ENCODE peak calls at places on chromosomes 1 and 21, in ten cellular contexts. R is PC-9, Q is nephron progenitor cell, D is left lung, T is bronchial epithelial cell, M is GM23338, G is tibial nerve, Z is pancreas, U is astrocyte of the spinal cord, I is IMR-90. N is an unnamed sample.

GRCh38 chr1:121538943-121539575 is 354.3 kb downstream of the SRGAP2C start:
- DNase-seq in R (no peak), Q (no peak), D (no peak), T (peak), M (no peak), G (no peak), Z (no peak), U (no peak), I (no peak), N (no peak)

GRCh38 chr1:15489052-15489736 is 13.3 kb downstream of the CELA2B start:
- DNase-seq in R (no peak), Q (no peak), D (no peak), T (no peak), M (no peak), G (no peak), Z (peak), U (no peak), I (no peak), N (no peak)

GRCh38 chr21:41641821-41642368 is 125.0 kb downstream of the RIPK4 start:
- DNase-seq in R (peak), Q (no peak), D (no peak), T (peak), M (no peak), G (peak), Z (no peak), U (peak), I (peak), N (no peak)

GRCh38 chr1:31715873-31716220 is 12.0 kb upstream of the COL16A1 start:
- DNase-seq in R (no peak), Q (no peak), D (no peak), T (no peak), M (no peak), G (no peak), Z (no peak), U (no peak), I (no peak), N (no peak)

GRCh38 chr1:193115629-193116227 is 6.1 kb upstream of the CDC73 start:
- DNase-seq in R (peak), Q (no peak), D (no peak), T (peak), M (no peak), G (no peak), Z (no peak), U (peak), I (peak), N (no peak)

GRCh38 chr1:22708777-22709176 is 1.9 kb upstream of the EPHB2 start:
- DNase-seq in R (no peak), Q (no peak), D (no peak), T (no peak), M (no peak), G (no peak), Z (no peak), U (no peak), I (no peak), N (no peak)

GRCh38 chr1:27436204-27437159 is 44.1 kb downstream of the GPR3 start:
- DNase-seq in R (peak), Q (no peak), D (no peak), T (peak), M (no peak), G (peak), Z (no peak), U (peak), I (peak), N (peak)

GRCh38 chr1:157104598-157105293 is 5.1 kb upstream of the ETV3L start:
- DNase-seq in R (no peak), Q (no peak), D (no peak), T (peak), M (no peak), G (no peak), Z (no peak), U (peak), I (peak), N (no peak)

GRCh38 chr1:6581561-6582305 is 1.9 kb downstream of the ZBTB48 start:
- DNase-seq in R (no peak), Q (no peak), D (peak), T (peak), M (no peak), G (no peak), Z (no peak), U (no peak), I (no peak), N (peak)

GRCh38 chr21:41856572-41856971 is 22.6 kb downstream of the PRDM15 start:
- DNase-seq in R (no peak), Q (no peak), D (no peak), T (no peak), M (no peak), G (no peak), Z (no peak), U (no peak), I (no peak), N (no peak)

GRCh38 chr1:231856894-231857293 is 230.3 kb downstream of the DISC1 start:
- DNase-seq in R (no peak), Q (no peak), D (no peak), T (no peak), M (no peak), G (no peak), Z (peak), U (no peak), I (no peak), N (no peak)

GRCh38 chr1:84375965-84376910 is 22.0 kb upstream of the DNASE2B start:
- DNase-seq in R (no peak), Q (no peak), D (no peak), T (no peak), M (no peak), G (no peak), Z (no peak), U (no peak), I (peak), N (no peak)

GRCh38 chr1:228101994-228102790 is 933 bp downstream of the C1orf35 start:
- DNase-seq in R (peak), Q (peak), D (no peak), T (no peak), M (peak), G (no peak), Z (no peak), U (no peak), I (no peak), N (no peak)

GRCh38 chr1:16905856-16906702 is 10.3 kb downstream of the RNU1-2 start:
- DNase-seq in R (no peak), Q (no peak), D (no peak), T (no peak), M (no peak), G (no peak), Z (no peak), U (no peak), I (peak), N (no peak)

GRCh38 chr1:90835661-90836344 is 118.7 kb upstream of the BARHL2 start:
- DNase-seq in R (no peak), Q (peak), D (no peak), T (no peak), M (peak), G (no peak), Z (no peak), U (no peak), I (no peak), N (no peak)

GRCh38 chr1:90836345-90836679 is 119.2 kb upstream of the BARHL2 start:
- DNase-seq in R (no peak), Q (no peak), D (no peak), T (no peak), M (no peak), G (no peak), Z (no peak), U (no peak), I (no peak), N (no peak)

GRCh38 chr1:90834354-90835171 is 117.5 kb upstream of the BARHL2 start:
- DNase-seq in R (no peak), Q (no peak), D (no peak), T (no peak), M (no peak), G (no peak), Z (no peak), U (peak), I (no peak), N (no peak)

GRCh38 chr1:90833497-90834087 is 116.5 kb upstream of the BARHL2 start:
- DNase-seq in R (no peak), Q (no peak), D (no peak), T (no peak), M (peak), G (no peak), Z (no peak), U (no peak), I (no peak), N (no peak)

DNA sequence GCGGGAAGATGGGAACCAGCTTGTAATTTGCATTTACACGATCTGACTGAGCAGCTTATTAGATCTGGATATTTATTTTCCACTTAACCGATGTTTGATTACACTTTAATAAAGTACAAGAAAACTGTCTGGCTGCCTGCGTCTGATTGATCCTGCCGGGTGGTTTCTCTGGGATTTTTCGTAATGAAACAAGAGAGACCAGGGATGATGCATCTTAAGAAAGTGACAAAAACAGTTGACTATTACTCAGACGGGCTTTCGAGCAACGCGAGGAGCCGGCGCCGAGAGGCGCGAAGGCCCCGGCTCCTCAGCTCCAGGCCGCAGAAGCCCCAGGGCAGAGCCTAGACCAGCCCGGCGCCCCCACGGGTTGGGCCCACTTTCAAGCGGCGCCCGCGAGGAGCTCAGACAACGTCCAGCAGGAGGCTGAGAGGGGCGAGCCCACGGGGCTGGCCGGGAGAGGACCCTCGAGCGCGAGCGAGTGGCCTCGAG is 118.1 kb upstream of the BARHL2 start:
- DNase-seq in R (no peak), Q (peak), D (no peak), T (no peak), M (peak), G (no peak), Z (no peak), U (peak), I (no peak), N (no peak)
- TF ChIP-seq CTCF in R (no peak), Q (no peak), D (no peak), T (no peak), M (no peak), G (no peak), Z (no peak), U (no peak), I (no peak), N (no peak)

GRCh38 chr1:93846151-93846928 is 32.7 kb downstream of the DNTTIP2 start:
- DNase-seq in R (peak), Q (peak), D (peak), T (peak), M (peak), G (peak), Z (peak), U (peak), I (peak), N (peak)

GRCh38 chr1:93845554-93846150 is 33.4 kb downstream of the DNTTIP2 start:
- DNase-seq in R (no peak), Q (peak), D (no peak), T (peak), M (peak), G (no peak), Z (no peak), U (peak), I (peak), N (no peak)

GRCh38 chr1:93848352-93848883 is 30.6 kb downstream of the DNTTIP2 start:
- DNase-seq in R (no peak), Q (no peak), D (no peak), T (no peak), M (no peak), G (no peak), Z (no peak), U (no peak), I (no peak), N (no peak)

GRCh38 chr1:93847811-93848288 is 31.2 kb downstream of the DNTTIP2 start:
- DNase-seq in R (peak), Q (peak), D (peak), T (peak), M (peak), G (peak), Z (peak), U (no peak), I (peak), N (peak)

DNA sequence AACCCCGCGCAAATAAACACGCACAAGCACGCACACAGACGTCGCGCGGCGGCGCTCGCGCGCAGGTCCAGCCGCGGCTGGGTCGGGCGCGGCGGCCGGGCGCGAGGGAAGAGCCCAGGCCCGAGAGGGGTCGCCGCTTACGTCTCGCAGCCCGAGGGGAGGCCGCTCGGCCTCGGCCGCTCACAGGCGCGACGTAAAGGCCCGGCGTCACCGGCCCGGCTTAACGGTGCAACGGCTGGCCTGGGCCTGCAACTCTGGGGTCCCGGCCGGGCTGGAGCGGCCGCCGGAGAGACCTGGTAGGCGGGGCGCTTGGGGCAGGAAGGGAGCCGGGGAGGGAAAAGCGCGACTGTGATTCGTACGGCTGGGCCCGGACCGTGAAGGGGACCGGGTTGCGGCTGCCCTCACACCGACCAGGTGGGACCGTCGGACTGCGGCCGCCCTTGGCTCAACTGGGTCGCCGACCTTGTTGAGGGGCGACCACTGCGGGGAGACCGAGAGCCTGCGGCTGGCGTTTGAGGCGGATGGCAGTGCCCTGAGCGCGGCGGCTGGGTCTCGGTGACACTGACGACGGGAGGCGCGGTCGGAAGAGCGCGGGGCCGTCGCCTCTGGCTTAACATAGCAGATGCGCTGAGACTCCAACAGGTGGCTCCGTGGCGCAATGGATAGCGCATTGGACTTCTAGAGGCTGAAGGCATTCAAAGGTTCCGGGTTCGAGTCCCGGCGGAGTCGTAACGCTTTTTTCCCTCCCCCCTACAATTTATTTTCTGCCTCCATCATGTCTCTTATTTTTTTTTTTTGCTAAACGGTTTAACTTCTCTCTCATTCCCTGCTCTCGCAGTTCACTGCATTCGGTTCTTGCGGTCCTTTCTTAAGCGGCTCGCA is 31.8 kb downstream of the DNTTIP2 start:
- DNase-seq in R (peak), Q (peak), D (peak), T (peak), M (peak), G (peak), Z (peak), U (peak), I (peak), N (peak)
- TF ChIP-seq CTCF in R (no peak), Q (no peak), D (no peak), T (no peak), M (no peak), G (no peak), Z (no peak), U (peak), I (no peak), N (no peak)

DNA sequence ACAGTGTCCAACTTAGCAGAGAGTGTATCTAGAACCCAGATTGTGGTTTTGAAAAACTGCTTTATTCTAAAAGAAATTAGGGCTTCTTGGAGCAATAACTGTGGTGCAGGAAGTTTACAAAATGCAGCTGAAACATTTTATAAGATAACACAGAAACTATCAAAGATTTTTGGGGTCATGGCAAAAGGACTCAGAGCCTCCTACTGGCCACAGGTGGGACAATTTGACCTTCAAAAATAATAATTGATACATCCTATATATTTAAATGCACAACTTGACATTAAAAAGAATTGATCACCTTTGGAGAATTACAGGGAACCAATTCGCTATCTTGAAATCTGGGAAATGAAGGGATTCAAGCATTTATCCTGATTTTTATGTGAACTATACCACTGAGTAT is 235.2 kb downstream of the RPS6KC1 start:
- DNase-seq in R (no peak), Q (no peak), D (no peak), T (no peak), M (no peak), G (no peak), Z (no peak), U (no peak), I (no peak), N (no peak)
- TF ChIP-seq CTCF in R (peak), Q (peak), D (no peak), T (no peak), M (peak), G (no peak), Z (no peak), U (peak), I (peak), N (no peak)

DNA sequence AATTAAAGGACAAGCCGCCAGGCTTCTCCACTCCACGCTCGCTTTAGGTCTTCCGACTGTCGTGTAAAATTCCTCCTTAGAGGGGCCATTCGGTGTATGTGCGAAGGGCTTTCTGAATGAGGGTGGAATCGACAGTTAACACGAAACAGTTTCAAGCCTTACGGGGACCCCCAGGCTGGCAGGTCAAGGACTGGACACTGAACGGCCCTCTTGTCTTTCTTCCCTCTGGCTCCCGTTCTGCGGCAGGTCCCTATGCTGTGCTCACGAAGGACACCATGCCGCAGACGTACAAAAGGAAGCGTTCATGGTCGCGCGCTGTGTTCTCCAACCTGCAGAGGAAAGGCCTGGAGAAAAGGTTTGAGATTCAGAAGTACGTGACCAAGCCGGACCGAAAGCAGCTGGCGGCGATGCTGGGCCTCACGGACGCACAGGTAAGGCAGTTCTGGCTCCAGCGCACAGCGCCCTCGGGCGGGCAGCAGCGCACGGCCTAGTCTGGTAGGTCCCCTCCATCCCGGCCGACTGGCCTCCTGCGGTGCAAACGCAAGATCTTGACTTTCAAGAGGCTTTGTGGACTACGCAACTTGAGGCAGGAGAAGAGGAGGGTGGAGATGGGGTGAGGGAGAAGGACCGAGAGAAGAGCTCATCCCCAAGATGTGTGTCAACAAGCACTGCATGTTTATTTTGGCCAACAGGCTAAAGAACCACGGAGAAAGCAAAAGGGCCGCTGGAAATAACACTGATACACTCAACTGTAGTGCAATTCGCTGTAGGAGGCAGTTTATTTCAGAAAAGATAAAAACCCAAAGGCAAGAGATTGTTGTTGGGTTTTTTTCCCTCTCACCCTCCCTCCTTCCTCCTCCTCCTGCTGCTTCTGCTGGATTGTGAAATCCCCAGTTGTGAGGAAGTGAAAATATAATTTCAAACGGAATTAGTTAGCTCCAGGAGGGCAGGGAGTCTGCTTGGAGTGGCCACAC is 3.0 kb downstream of the HLX start:
- DNase-seq in R (no peak), Q (peak), D (peak), T (no peak), M (peak), G (no peak), Z (no peak), U (peak), I (peak), N (no peak)
- TF ChIP-seq CTCF in R (no peak), Q (peak), D (peak), T (no peak), M (peak), G (no peak), Z (no peak), U (peak), I (peak), N (no peak)

GRCh38 chr1:182405578-182405977 is 5.1 kb upstream of the TEDDM1 start:
- DNase-seq in R (no peak), Q (no peak), D (no peak), T (no peak), M (no peak), G (no peak), Z (no peak), U (no peak), I (no peak), N (no peak)

GRCh38 chr1:182407724-182408123 is 7.3 kb upstream of the TEDDM1 start:
- DNase-seq in R (no peak), Q (no peak), D (no peak), T (no peak), M (no peak), G (no peak), Z (no peak), U (no peak), I (no peak), N (no peak)

GRCh38 chr1:182404764-182405163 is 4.3 kb upstream of the TEDDM1 start:
- DNase-seq in R (no peak), Q (no peak), D (no peak), T (no peak), M (peak), G (no peak), Z (no peak), U (no peak), I (no peak), N (no peak)

GRCh38 chr1:182408435-182409070 is 8.1 kb upstream of the TEDDM1 start:
- DNase-seq in R (no peak), Q (no peak), D (no peak), T (no peak), M (no peak), G (no peak), Z (no peak), U (no peak), I (no peak), N (no peak)

DNA sequence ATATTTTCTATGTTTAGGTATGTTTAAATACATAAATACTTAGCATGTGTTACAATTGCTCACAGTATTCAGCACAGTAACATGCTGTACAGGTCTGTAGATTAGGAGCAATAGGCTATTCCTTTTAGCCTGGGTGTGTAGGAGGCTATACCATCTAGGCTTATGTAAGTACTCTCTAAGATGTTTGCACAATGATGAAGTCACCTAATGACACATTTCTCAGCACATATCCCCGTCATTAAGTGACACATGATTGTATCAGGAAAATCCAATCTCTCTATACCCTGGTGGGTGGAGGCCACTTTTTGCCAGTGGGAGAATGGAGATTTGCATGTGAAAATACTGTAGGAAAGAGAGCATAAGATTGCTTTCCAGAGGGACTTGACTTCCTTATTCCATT is 5.5 kb upstream of the TEDDM1 start:
- DNase-seq in R (no peak), Q (no peak), D (no peak), T (peak), M (no peak), G (no peak), Z (no peak), U (no peak), I (no peak), N (no peak)
- TF ChIP-seq CTCF in R (no peak), Q (no peak), D (no peak), T (no peak), M (no peak), G (no peak), Z (no peak), U (no peak), I (no peak), N (no peak)

GRCh38 chr1:13725714-13726175 is 25.8 kb downstream of the PRDM2 start:
- DNase-seq in R (no peak), Q (no peak), D (no peak), T (peak), M (peak), G (no peak), Z (no peak), U (peak), I (peak), N (no peak)
- TF ChIP-seq CTCF in R (peak), Q (peak), D (peak), T (peak), M (peak), G (peak), Z (peak), U (peak), I (peak), N (peak)